ENCODE peak calls at places on chromosomes 2 and 18, in five cellular contexts. S is DND-41; J is tibial nerve; R is CD4-positive, alpha-beta T cell; V is A549. U is an unnamed sample.

GRCh38 chr2:121284424-121285076 is 452 bp downstream of the TFCP2L1 start:
- DNase-seq in S (no peak), J (no peak), R (no peak), V (peak; percentile 14), U (no peak)

GRCh38 chr2:190942697-190943096 is 62.1 kb downstream of the GLS start:
- DNase-seq in S (no peak), J (no peak), R (no peak), V (no peak), U (no peak)

GRCh38 chr18:26549486-26550435 is 1.4 kb upstream of the KCTD1 start:
- DNase-seq in S (peak; percentile 57), J (peak; percentile 51), R (no peak), V (peak; percentile 72), U (peak; percentile 57)

GRCh38 chr2:109375656-109376055 is 238.1 kb downstream of the SEPTIN10 start:
- DNase-seq in S (no peak), J (no peak), R (no peak), V (no peak), U (no peak)

GRCh38 chr18:24274822-24275221 is 122.8 kb downstream of the OSBPL1A start:
- DNase-seq in S (no peak), J (no peak), R (no peak), V (no peak), U (no peak)

GRCh38 chr2:161139098-161139987 is 20.9 kb upstream of the TANK start:
- DNase-seq in S (no peak), J (no peak), R (no peak), V (no peak), U (no peak)

GRCh38 chr2:241558532-241559488 is at the start of gene BOK:
- DNase-seq in S (no peak), J (no peak), R (no peak), V (peak; percentile 84), U (peak; percentile 76)

GRCh38 chr2:53913721-53914120 is 54.0 kb upstream of the GPR75 start:
- DNase-seq in S (no peak), J (no peak), R (peak; percentile 11), V (no peak), U (no peak)

GRCh38 chr18:21896732-21897336 is 156.2 kb downstream of the MIB1 start:
- DNase-seq in S (no peak), J (no peak), R (no peak), V (no peak), U (no peak)

GRCh38 chr18:34492652-34493051 is 217.4 kb upstream of the DTNA start:
- DNase-seq in S (no peak), J (no peak), R (no peak), V (no peak), U (no peak)

GRCh38 chr2:117058366-117058765 is 756.1 kb upstream of the DDX18 start:
- DNase-seq in S (no peak), J (no peak), R (no peak), V (no peak), U (no peak)

GRCh38 chr2:218878941-218879761 is 1.5 kb upstream of the WNT10A start:
- DNase-seq in S (no peak), J (no peak), R (no peak), V (no peak), U (no peak)

GRCh38 chr2:235493402-235493774 is 455 bp upstream of the AGAP1 start:
- DNase-seq in S (no peak), J (no peak), R (no peak), V (peak; percentile 43), U (no peak)

GRCh38 chr18:76938619-76939018 is 116.3 kb downstream of the ZNF236 start:
- DNase-seq in S (no peak), J (no peak), R (no peak), V (no peak), U (no peak)

GRCh38 chr2:3223080-3223923 is 154.3 kb downstream of the EIPR1 start:
- DNase-seq in S (no peak), J (no peak), R (peak; percentile 24), V (no peak), U (no peak)

GRCh38 chr2:213316001-213316735 is 31.9 kb downstream of the SPAG16 start:
- DNase-seq in S (no peak), J (no peak), R (no peak), V (peak; percentile 58), U (no peak)

GRCh38 chr2:104521247-104521646 is 332.7 kb upstream of the POU3F3 start:
- DNase-seq in S (no peak), J (no peak), R (no peak), V (no peak), U (no peak)

DNA sequence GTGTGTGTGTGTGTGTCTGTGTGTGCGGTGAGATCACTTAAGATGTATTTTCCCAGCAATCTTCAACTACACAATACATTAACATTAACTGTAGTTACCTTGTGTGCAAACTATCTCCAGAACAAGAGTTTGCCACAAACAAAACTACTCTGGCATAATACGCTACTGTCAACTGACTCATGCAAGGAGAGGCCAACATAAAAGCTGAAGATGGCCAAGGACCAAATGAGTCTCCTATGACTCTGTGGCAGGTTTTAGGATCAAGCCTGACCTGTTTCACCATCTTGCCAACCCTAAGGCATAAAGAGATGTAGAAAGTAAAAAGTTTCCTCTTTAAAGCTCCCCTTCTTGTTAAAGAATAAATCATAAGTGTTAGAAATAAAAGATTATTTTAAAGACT is 20.1 kb downstream of the CYB5A start:
- DNase-seq in S (no peak), J (no peak), R (no peak), V (no peak), U (no peak)
- H3K27ac ChIP-seq in S (no peak overlapping the region), J (no peak overlapping the region), R (no peak overlapping the region), V (no peak overlapping the region), U (no peak overlapping the region)

GRCh38 chr2:156342252-156343095 is 10.0 kb upstream of the NR4A2 start:
- DNase-seq in S (peak; percentile 84), J (peak; percentile 91), R (peak; percentile 76), V (peak; percentile 90), U (peak; percentile 91)

GRCh38 chr2:156341482-156342251 is 9.1 kb upstream of the NR4A2 start:
- DNase-seq in S (peak; percentile 94), J (peak; percentile 83), R (peak; percentile 79), V (peak; percentile 95), U (peak; percentile 90)

GRCh38 chr2:156345582-156345981 is 13.1 kb upstream of the NR4A2 start:
- DNase-seq in S (no peak), J (no peak), R (no peak), V (no peak), U (no peak)

GRCh38 chr2:156343096-156343939 is 10.8 kb upstream of the NR4A2 start:
- DNase-seq in S (no peak), J (no peak), R (no peak), V (no peak), U (no peak)

DNA sequence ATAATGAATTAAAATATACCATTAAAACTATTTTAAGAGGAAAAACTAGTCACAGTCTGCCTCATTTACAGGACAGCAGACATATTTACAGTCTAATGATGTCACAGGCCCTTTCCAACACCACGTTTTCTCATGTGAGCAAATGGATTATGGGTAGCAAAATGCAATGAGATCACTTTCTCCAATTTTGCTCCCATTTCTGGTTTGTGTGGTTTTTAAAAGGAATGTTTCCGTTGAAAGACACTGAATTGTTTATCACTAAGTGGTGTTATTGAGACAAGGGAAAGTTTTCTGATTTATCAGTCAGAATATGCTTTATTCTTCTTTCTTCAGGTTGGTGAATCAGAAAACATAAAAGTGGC is 11.4 kb upstream of the NR4A2 start:
- DNase-seq in S (no peak), J (no peak), R (no peak), V (no peak), U (no peak)
- H3K27ac ChIP-seq in S (no peak overlapping the region), J (peak overlapping the region; percentile 100), R (no peak overlapping the region), V (no peak overlapping the region), U (no peak overlapping the region)

GRCh38 chr2:96143848-96144480 is 1.3 kb downstream of the DUSP2 start:
- DNase-seq in S (peak; percentile 18), J (no peak), R (peak; percentile 47), V (peak; percentile 19), U (peak; percentile 43)

GRCh38 chr2:96146881-96147592 is 1.8 kb upstream of the DUSP2 start:
- DNase-seq in S (no peak), J (no peak), R (no peak), V (no peak), U (no peak)

GRCh38 chr2:96146151-96146880 is 1.1 kb upstream of the DUSP2 start:
- DNase-seq in S (peak; percentile 93), J (no peak), R (peak; percentile 86), V (no peak), U (no peak)

GRCh38 chr2:96144481-96145027 is 686 bp downstream of the DUSP2 start:
- DNase-seq in S (peak; percentile 48), J (no peak), R (peak; percentile 35), V (no peak), U (peak; percentile 29)

DNA sequence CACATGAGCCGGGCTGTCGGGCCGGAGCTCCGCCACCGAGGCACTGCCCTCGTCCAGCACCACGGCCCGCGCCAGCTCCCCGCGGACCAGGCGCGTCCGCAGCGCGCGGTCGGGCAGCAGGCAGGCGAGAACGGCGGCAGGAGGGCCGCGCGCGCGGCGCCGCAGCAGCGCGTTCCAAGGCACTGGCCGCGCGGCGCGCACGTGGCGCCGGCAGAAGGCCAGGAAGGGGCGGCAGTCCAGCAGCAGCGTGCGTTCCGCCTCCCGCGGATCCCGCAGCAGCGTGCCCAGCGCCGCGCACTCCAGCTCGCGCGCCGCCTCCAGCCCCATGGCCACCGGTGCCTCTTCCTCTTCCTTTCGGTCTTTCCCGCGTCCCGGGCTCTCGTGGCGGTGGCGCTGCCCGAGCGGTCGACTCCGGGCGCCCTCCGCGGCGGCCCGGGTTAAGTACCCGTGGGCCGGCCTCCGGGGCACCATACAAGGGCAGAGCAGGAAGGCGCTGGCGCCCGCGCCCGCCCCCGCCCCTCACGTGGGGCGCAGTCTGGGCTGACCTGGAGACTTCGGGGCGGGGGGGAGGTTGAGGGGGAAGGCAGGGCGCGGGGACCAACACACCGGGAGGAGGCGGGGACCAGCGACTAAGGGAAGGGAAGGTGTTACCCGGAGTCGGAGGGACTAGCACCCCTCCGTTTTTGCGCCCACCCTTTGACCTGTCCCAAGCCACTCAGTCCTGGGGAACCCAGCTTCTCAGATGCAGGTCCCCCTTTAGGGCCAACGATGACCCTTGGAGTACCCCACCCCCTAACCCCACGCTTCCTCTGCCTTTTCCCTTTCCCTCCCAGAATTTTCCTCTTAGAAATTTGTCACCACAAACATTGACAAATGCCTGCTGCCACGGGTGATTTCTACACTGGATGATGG is at the start of gene DUSP2:
- DNase-seq in S (peak; percentile 87), J (peak; percentile 27), R (peak; percentile 85), V (peak; percentile 41), U (peak; percentile 76)
- H3K27ac ChIP-seq in S (peak within 1 kb of the TSS; percentile 86), J (peak within 1 kb of the TSS; percentile 83), R (peak within 1 kb of the TSS; percentile 99), V (peak within 1 kb of the TSS; percentile 62), U (peak within 1 kb of the TSS; percentile 37)

GRCh38 chr2:6864251-6864758 is 1.4 kb downstream of the CMPK2 start:
- DNase-seq in S (no peak), J (no peak), R (no peak), V (no peak), U (no peak)
- H3K27ac ChIP-seq in S (peak overlapping the region; percentile 92), J (no peak overlapping the region), R (no peak overlapping the region), V (no peak overlapping the region), U (no peak overlapping the region)